ENCODE peak calls at places on chromosomes 12 and 14, in nine cellular contexts. One of them, this sample, is unnamed.

GRCh38 chr14:83491091-83491490 is 1957.4 kb upstream of the SEL1L start:
- DNase-seq in AG09309: no peak
- DNase-seq in stimulated activated CD4-positive, alpha-beta T cell treated with anti-CD3 and anti-CD28 coated beads, Interleukin-1b, Interleukin-23, amount 100 ng/mL, for 1 hour: no peak
- DNase-seq in NCI-H774: no peak
- DNase-seq in PC-3: no peak
- DNase-seq in heart right ventricle: no peak
- DNase-seq in stomach: no peak
- DNase-seq in posterior cingulate gyrus: no peak
- DNase-seq in SHP77: no peak
- DNase-seq in this sample: no peak

GRCh38 chr12:26696613-26697092 is 136.3 kb downstream of the ITPR2 start:
- DNase-seq in stimulated activated CD4-positive, alpha-beta T cell treated with anti-CD3 and anti-CD28 coated beads, Interleukin-1b, Interleukin-23, amount 100 ng/mL, for 1 hour: no peak
- DNase-seq in NCI-H774: no peak
- DNase-seq in posterior cingulate gyrus: no peak
- DNase-seq in SHP77: no peak
- DNase-seq in AG09309: no peak
- DNase-seq in PC-3: no peak
- DNase-seq in heart right ventricle: no peak
- DNase-seq in stomach: no peak
- DNase-seq in this sample: no peak

GRCh38 chr12:95700316-95700785 is 90.2 kb downstream of the NTN4 start:
- DNase-seq in heart right ventricle: no peak
- DNase-seq in posterior cingulate gyrus: no peak
- DNase-seq in PC-3: peak
- DNase-seq in SHP77: no peak
- DNase-seq in stomach: no peak
- DNase-seq in stimulated activated CD4-positive, alpha-beta T cell treated with anti-CD3 and anti-CD28 coated beads, Interleukin-1b, Interleukin-23, amount 100 ng/mL, for 1 hour: no peak
- DNase-seq in NCI-H774: no peak
- DNase-seq in AG09309: peak
- DNase-seq in this sample: no peak

GRCh38 chr14:96051642-96052540 is 12.7 kb downstream of the C14orf132 start:
- DNase-seq in posterior cingulate gyrus: no peak
- DNase-seq in heart right ventricle: no peak
- DNase-seq in PC-3: peak
- DNase-seq in AG09309: no peak
- DNase-seq in SHP77: peak
- DNase-seq in stimulated activated CD4-positive, alpha-beta T cell treated with anti-CD3 and anti-CD28 coated beads, Interleukin-1b, Interleukin-23, amount 100 ng/mL, for 1 hour: no peak
- DNase-seq in stomach: peak
- DNase-seq in NCI-H774: no peak
- DNase-seq in this sample: no peak

GRCh38 chr12:93813972-93814821 is 137.0 kb downstream of the CRADD start:
- DNase-seq in PC-3: no peak
- DNase-seq in stomach: peak
- DNase-seq in posterior cingulate gyrus: peak
- DNase-seq in NCI-H774: no peak
- DNase-seq in AG09309: no peak
- DNase-seq in heart right ventricle: peak
- DNase-seq in stimulated activated CD4-positive, alpha-beta T cell treated with anti-CD3 and anti-CD28 coated beads, Interleukin-1b, Interleukin-23, amount 100 ng/mL, for 1 hour: no peak
- DNase-seq in SHP77: peak
- DNase-seq in this sample: no peak

GRCh38 chr14:64541971-64542838 is 1.7 kb downstream of the HSPA2 start:
- DNase-seq in posterior cingulate gyrus: no peak
- DNase-seq in AG09309: no peak
- DNase-seq in heart right ventricle: no peak
- DNase-seq in stomach: no peak
- DNase-seq in PC-3: no peak
- DNase-seq in SHP77: no peak
- DNase-seq in stimulated activated CD4-positive, alpha-beta T cell treated with anti-CD3 and anti-CD28 coated beads, Interleukin-1b, Interleukin-23, amount 100 ng/mL, for 1 hour: no peak
- DNase-seq in NCI-H774: no peak
- DNase-seq in this sample: no peak

GRCh38 chr12:31004666-31005065 is 69.0 kb upstream of the DDX11 start:
- DNase-seq in PC-3: no peak
- DNase-seq in posterior cingulate gyrus: no peak
- DNase-seq in heart right ventricle: no peak
- DNase-seq in stomach: no peak
- DNase-seq in SHP77: no peak
- DNase-seq in AG09309: no peak
- DNase-seq in stimulated activated CD4-positive, alpha-beta T cell treated with anti-CD3 and anti-CD28 coated beads, Interleukin-1b, Interleukin-23, amount 100 ng/mL, for 1 hour: no peak
- DNase-seq in NCI-H774: no peak
- DNase-seq in this sample: no peak

GRCh38 chr12:50927356-50927755 is 25.0 kb upstream of the HIGD1C start:
- DNase-seq in PC-3: no peak
- DNase-seq in AG09309: no peak
- DNase-seq in stomach: no peak
- DNase-seq in NCI-H774: no peak
- DNase-seq in heart right ventricle: no peak
- DNase-seq in SHP77: no peak
- DNase-seq in stimulated activated CD4-positive, alpha-beta T cell treated with anti-CD3 and anti-CD28 coated beads, Interleukin-1b, Interleukin-23, amount 100 ng/mL, for 1 hour: no peak
- DNase-seq in posterior cingulate gyrus: no peak
- DNase-seq in this sample: no peak

GRCh38 chr14:71988954-71989353 is 56.7 kb downstream of the RGS6 start:
- DNase-seq in stomach: no peak
- DNase-seq in heart right ventricle: peak
- DNase-seq in SHP77: no peak
- DNase-seq in NCI-H774: no peak
- DNase-seq in AG09309: no peak
- DNase-seq in posterior cingulate gyrus: no peak
- DNase-seq in PC-3: no peak
- DNase-seq in stimulated activated CD4-positive, alpha-beta T cell treated with anti-CD3 and anti-CD28 coated beads, Interleukin-1b, Interleukin-23, amount 100 ng/mL, for 1 hour: no peak
- DNase-seq in this sample: no peak

GRCh38 chr12:65098364-65098763 is 22.7 kb downstream of the WIF1 start:
- DNase-seq in heart right ventricle: no peak
- DNase-seq in stimulated activated CD4-positive, alpha-beta T cell treated with anti-CD3 and anti-CD28 coated beads, Interleukin-1b, Interleukin-23, amount 100 ng/mL, for 1 hour: no peak
- DNase-seq in PC-3: peak
- DNase-seq in stomach: no peak
- DNase-seq in posterior cingulate gyrus: no peak
- DNase-seq in SHP77: no peak
- DNase-seq in NCI-H774: no peak
- DNase-seq in AG09309: no peak
- DNase-seq in this sample: no peak

GRCh38 chr12:47602330-47602729 is 103.5 kb downstream of the RPAP3 start:
- DNase-seq in posterior cingulate gyrus: no peak
- DNase-seq in PC-3: no peak
- DNase-seq in stimulated activated CD4-positive, alpha-beta T cell treated with anti-CD3 and anti-CD28 coated beads, Interleukin-1b, Interleukin-23, amount 100 ng/mL, for 1 hour: no peak
- DNase-seq in stomach: no peak
- DNase-seq in heart right ventricle: no peak
- DNase-seq in NCI-H774: no peak
- DNase-seq in SHP77: no peak
- DNase-seq in AG09309: no peak
- DNase-seq in this sample: no peak

GRCh38 chr14:68495101-68495637 is 297.7 kb downstream of the ZFP36L1 start:
- DNase-seq in NCI-H774: no peak
- DNase-seq in heart right ventricle: no peak
- DNase-seq in posterior cingulate gyrus: no peak
- DNase-seq in stomach: no peak
- DNase-seq in SHP77: no peak
- DNase-seq in PC-3: peak
- DNase-seq in stimulated activated CD4-positive, alpha-beta T cell treated with anti-CD3 and anti-CD28 coated beads, Interleukin-1b, Interleukin-23, amount 100 ng/mL, for 1 hour: no peak
- DNase-seq in AG09309: no peak
- DNase-seq in this sample: no peak

GRCh38 chr14:54792288-54792687 is 110.3 kb downstream of the GCH1 start:
- DNase-seq in PC-3: no peak
- DNase-seq in stomach: no peak
- DNase-seq in NCI-H774: no peak
- DNase-seq in SHP77: no peak
- DNase-seq in AG09309: no peak
- DNase-seq in heart right ventricle: no peak
- DNase-seq in stimulated activated CD4-positive, alpha-beta T cell treated with anti-CD3 and anti-CD28 coated beads, Interleukin-1b, Interleukin-23, amount 100 ng/mL, for 1 hour: no peak
- DNase-seq in posterior cingulate gyrus: no peak
- DNase-seq in this sample: no peak

GRCh38 chr12:88639361-88639760 is 59.1 kb upstream of the KITLG start:
- DNase-seq in stimulated activated CD4-positive, alpha-beta T cell treated with anti-CD3 and anti-CD28 coated beads, Interleukin-1b, Interleukin-23, amount 100 ng/mL, for 1 hour: no peak
- DNase-seq in stomach: no peak
- DNase-seq in AG09309: no peak
- DNase-seq in PC-3: no peak
- DNase-seq in posterior cingulate gyrus: no peak
- DNase-seq in heart right ventricle: no peak
- DNase-seq in SHP77: no peak
- DNase-seq in NCI-H774: no peak
- DNase-seq in this sample: no peak

GRCh38 chr14:102930753-102931579 is 8.5 kb downstream of the AMN start:
- DNase-seq in posterior cingulate gyrus: peak
- DNase-seq in heart right ventricle: no peak
- DNase-seq in stomach: peak
- DNase-seq in SHP77: no peak
- DNase-seq in AG09309: no peak
- DNase-seq in PC-3: peak
- DNase-seq in NCI-H774: peak
- DNase-seq in stimulated activated CD4-positive, alpha-beta T cell treated with anti-CD3 and anti-CD28 coated beads, Interleukin-1b, Interleukin-23, amount 100 ng/mL, for 1 hour: no peak
- DNase-seq in this sample: no peak

GRCh38 chr14:37167151-37168047 is 5.0 kb downstream of the SLC25A21 start:
- DNase-seq in AG09309: no peak
- DNase-seq in heart right ventricle: no peak
- DNase-seq in SHP77: no peak
- DNase-seq in NCI-H774: no peak
- DNase-seq in PC-3: no peak
- DNase-seq in posterior cingulate gyrus: no peak
- DNase-seq in stomach: no peak
- DNase-seq in stimulated activated CD4-positive, alpha-beta T cell treated with anti-CD3 and anti-CD28 coated beads, Interleukin-1b, Interleukin-23, amount 100 ng/mL, for 1 hour: no peak
- DNase-seq in this sample: no peak

GRCh38 chr12:14629832-14630688 is 62.4 kb upstream of the PLBD1 start:
- DNase-seq in stomach: peak
- DNase-seq in posterior cingulate gyrus: no peak
- DNase-seq in PC-3: peak
- DNase-seq in SHP77: peak
- DNase-seq in stimulated activated CD4-positive, alpha-beta T cell treated with anti-CD3 and anti-CD28 coated beads, Interleukin-1b, Interleukin-23, amount 100 ng/mL, for 1 hour: peak
- DNase-seq in NCI-H774: peak
- DNase-seq in heart right ventricle: peak
- DNase-seq in AG09309: peak
- DNase-seq in this sample: peak

GRCh38 chr12:113075137-113075683 is 18.7 kb downstream of the DTX1 start:
- DNase-seq in posterior cingulate gyrus: no peak
- DNase-seq in stimulated activated CD4-positive, alpha-beta T cell treated with anti-CD3 and anti-CD28 coated beads, Interleukin-1b, Interleukin-23, amount 100 ng/mL, for 1 hour: no peak
- DNase-seq in NCI-H774: no peak
- DNase-seq in PC-3: no peak
- DNase-seq in SHP77: peak
- DNase-seq in stomach: no peak
- DNase-seq in heart right ventricle: no peak
- DNase-seq in AG09309: no peak
- DNase-seq in this sample: no peak

GRCh38 chr14:35819591-35820540 is 6.3 kb upstream of the BRMS1L start:
- DNase-seq in heart right ventricle: no peak
- DNase-seq in NCI-H774: no peak
- DNase-seq in AG09309: no peak
- DNase-seq in posterior cingulate gyrus: no peak
- DNase-seq in stimulated activated CD4-positive, alpha-beta T cell treated with anti-CD3 and anti-CD28 coated beads, Interleukin-1b, Interleukin-23, amount 100 ng/mL, for 1 hour: no peak
- DNase-seq in PC-3: no peak
- DNase-seq in stomach: no peak
- DNase-seq in SHP77: no peak
- DNase-seq in this sample: no peak

GRCh38 chr12:107411792-107412535 is 273.6 kb upstream of the PWP1 start:
- DNase-seq in posterior cingulate gyrus: no peak
- DNase-seq in SHP77: no peak
- DNase-seq in PC-3: peak
- DNase-seq in NCI-H774: no peak
- DNase-seq in AG09309: peak
- DNase-seq in stimulated activated CD4-positive, alpha-beta T cell treated with anti-CD3 and anti-CD28 coated beads, Interleukin-1b, Interleukin-23, amount 100 ng/mL, for 1 hour: no peak
- DNase-seq in heart right ventricle: no peak
- DNase-seq in stomach: no peak
- DNase-seq in this sample: no peak

GRCh38 chr12:58066296-58066695 is 124.9 kb downstream of the ATP23 start:
- DNase-seq in heart right ventricle: no peak
- DNase-seq in NCI-H774: no peak
- DNase-seq in stomach: no peak
- DNase-seq in SHP77: no peak
- DNase-seq in posterior cingulate gyrus: no peak
- DNase-seq in AG09309: no peak
- DNase-seq in PC-3: peak
- DNase-seq in stimulated activated CD4-positive, alpha-beta T cell treated with anti-CD3 and anti-CD28 coated beads, Interleukin-1b, Interleukin-23, amount 100 ng/mL, for 1 hour: no peak
- DNase-seq in this sample: no peak

GRCh38 chr14:39581474-39581873 is 149.2 kb upstream of the FBXO33 start:
- DNase-seq in heart right ventricle: no peak
- DNase-seq in posterior cingulate gyrus: no peak
- DNase-seq in stomach: no peak
- DNase-seq in PC-3: peak
- DNase-seq in AG09309: no peak
- DNase-seq in stimulated activated CD4-positive, alpha-beta T cell treated with anti-CD3 and anti-CD28 coated beads, Interleukin-1b, Interleukin-23, amount 100 ng/mL, for 1 hour: no peak
- DNase-seq in NCI-H774: no peak
- DNase-seq in SHP77: no peak
- DNase-seq in this sample: no peak

GRCh38 chr12:75345531-75345930 is 11.1 kb downstream of the GLIPR1L1 start:
- DNase-seq in AG09309: no peak
- DNase-seq in posterior cingulate gyrus: no peak
- DNase-seq in PC-3: peak
- DNase-seq in stimulated activated CD4-positive, alpha-beta T cell treated with anti-CD3 and anti-CD28 coated beads, Interleukin-1b, Interleukin-23, amount 100 ng/mL, for 1 hour: no peak
- DNase-seq in NCI-H774: no peak
- DNase-seq in stomach: no peak
- DNase-seq in SHP77: no peak
- DNase-seq in heart right ventricle: no peak
- DNase-seq in this sample: no peak